ENCODE peak calls at places on chromosome 13, in five cellular contexts. P is stomach, M is HepG2, R is HCT116, W is vagina. B is an unnamed sample.

GRCh38 chr13:40368123-40368891 is 298.1 kb downstream of the FOXO1 start:
- DNase-seq in P (no peak), M (no peak), R (no peak), W (no peak), B (no peak)

GRCh38 chr13:112638157-112638750 is 50.3 kb upstream of the TUBGCP3 start:
- DNase-seq in P (no peak), M (no peak), R (no peak), W (no peak), B (no peak)

GRCh38 chr13:113489549-113490495 is 689 bp downstream of the DCUN1D2 start:
- DNase-seq in P (peak; percentile 38), M (no peak), R (no peak), W (no peak), B (peak; percentile 50)

GRCh38 chr13:94920578-94920977 is 208.2 kb upstream of the SOX21 start:
- DNase-seq in P (no peak), M (no peak), R (no peak), W (no peak), B (no peak)

GRCh38 chr13:35781661-35782060 is 305.2 kb upstream of the MAB21L1 start:
- DNase-seq in P (no peak), M (no peak), R (no peak), W (no peak), B (no peak)

GRCh38 chr13:62094937-62095336 is 679.3 kb upstream of the PCDH20 start:
- DNase-seq in P (no peak), M (no peak), R (no peak), W (no peak), B (no peak)

GRCh38 chr13:36998624-36999041 is 507 bp downstream of the ALG5 start:
- DNase-seq in P (no peak), M (no peak), R (no peak), W (no peak), B (peak; percentile 24)

GRCh38 chr13:50735071-50735470 is 108.4 kb downstream of the DLEU7 start:
- DNase-seq in P (no peak), M (no peak), R (no peak), W (no peak), B (no peak)

GRCh38 chr13:22256111-22256639 is 585.3 kb downstream of the FGF9 start:
- DNase-seq in P (no peak), M (no peak), R (no peak), W (no peak), B (no peak)

GRCh38 chr13:28031220-28031903 is 42.9 kb upstream of the URAD start:
- DNase-seq in P (no peak), M (no peak), R (no peak), W (no peak), B (no peak)

GRCh38 chr13:23979361-23980159 is 82.3 kb upstream of the C1QTNF9B start:
- DNase-seq in P (peak; percentile 73), M (peak; percentile 6), R (no peak), W (no peak), B (peak; percentile 77)

GRCh38 chr13:39952244-39953233 is 297.1 kb downstream of the COG6 start:
- DNase-seq in P (no peak), M (no peak), R (no peak), W (no peak), B (no peak)

GRCh38 chr13:85497652-85498051 is 301.6 kb downstream of the SLITRK6 start:
- DNase-seq in P (no peak), M (no peak), R (no peak), W (no peak), B (no peak)

GRCh38 chr13:72960114-72960513 is 98.7 kb upstream of the KLF5 start:
- DNase-seq in P (no peak), M (no peak), R (no peak), W (no peak), B (no peak)

GRCh38 chr13:112875627-112876026 is 93.4 kb upstream of the MCF2L start:
- DNase-seq in P (no peak), M (no peak), R (no peak), W (no peak), B (no peak)

GRCh38 chr13:91353494-91353893 is 6.0 kb downstream of the MIR17HG start:
- DNase-seq in P (no peak), M (no peak), R (no peak), W (no peak), B (no peak)

GRCh38 chr13:73421310-73421912 is 362.6 kb downstream of the KLF5 start:
- DNase-seq in P (peak; percentile 88), M (no peak), R (peak; percentile 92), W (no peak), B (peak; percentile 68)

GRCh38 chr13:108789476-108789875 is 160.1 kb downstream of the MYO16 start:
- DNase-seq in P (no peak), M (no peak), R (no peak), W (no peak), B (no peak)

GRCh38 chr13:50152224-50152623 is 137.0 kb downstream of the KCNRG start:
- DNase-seq in P (no peak), M (no peak), R (no peak), W (no peak), B (no peak)

GRCh38 chr13:49627831-49628652 is at the start of gene ARL11:
- DNase-seq in P (peak; percentile 56), M (no peak), R (no peak), W (no peak), B (peak; percentile 65)

GRCh38 chr13:106276876-106277275 is 258.6 kb downstream of the EFNB2 start:
- DNase-seq in P (no peak), M (no peak), R (no peak), W (no peak), B (no peak)

GRCh38 chr13:84571264-84571663 is 689.0 kb upstream of the SLITRK1 start:
- DNase-seq in P (no peak), M (no peak), R (no peak), W (no peak), B (no peak)

GRCh38 chr13:76812206-76812882 is 73.9 kb downstream of the KCTD12 start:
- DNase-seq in P (no peak), M (no peak), R (no peak), W (no peak), B (peak; percentile 23)

GRCh38 chr13:20566424-20566916 is 487 bp upstream of the IFT88 start:
- DNase-seq in P (no peak), M (peak; percentile 76), R (peak; percentile 48), W (peak; percentile 90), B (peak; percentile 55)

GRCh38 chr13:77810430-77810829 is 108.2 kb downstream of the EDNRB start:
- DNase-seq in P (no peak), M (no peak), R (peak; percentile 4), W (no peak), B (no peak)

GRCh38 chr13:25686831-25687495 is 315.2 kb downstream of the ATP8A2 start:
- DNase-seq in P (no peak), M (no peak), R (no peak), W (no peak), B (no peak)

GRCh38 chr13:92843549-92843948 is 383.1 kb upstream of the GPC6 start:
- DNase-seq in P (no peak), M (no peak), R (no peak), W (no peak), B (no peak)

GRCh38 chr13:49585220-49586157 is at the start of gene RCBTB1:
- DNase-seq in P (peak; percentile 77), M (peak; percentile 52), R (peak; percentile 18), W (peak; percentile 90), B (peak; percentile 78)

GRCh38 chr13:113045214-113046007 is 60.2 kb upstream of the F7 start:
- DNase-seq in P (no peak), M (no peak), R (no peak), W (no peak), B (no peak)

GRCh38 chr13:45742985-45743384 is 40.9 kb downstream of the CBY2 start:
- DNase-seq in P (no peak), M (no peak), R (no peak), W (no peak), B (no peak)

DNA sequence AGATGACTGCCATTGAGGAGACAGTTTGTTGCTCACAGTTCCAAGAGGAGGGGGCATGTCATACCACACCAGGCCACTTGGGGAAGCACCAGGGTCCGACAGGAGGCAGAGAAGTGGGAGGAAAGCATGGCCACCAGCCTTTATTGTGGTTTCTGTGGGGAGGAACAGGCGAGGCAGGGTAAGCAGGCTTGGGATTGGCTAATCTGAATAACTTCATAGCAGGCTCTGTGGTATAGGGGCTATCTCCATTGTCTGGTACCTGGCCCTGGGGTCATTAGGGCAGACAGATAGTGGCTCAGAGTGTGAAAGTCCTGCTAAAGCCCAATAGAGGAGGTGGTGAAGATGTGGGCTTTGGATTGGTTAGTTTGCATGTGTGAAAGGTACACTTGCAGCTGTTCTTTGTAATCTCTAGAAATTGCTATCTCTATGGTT is 35.5 kb downstream of the CBY2 start:
- DNase-seq in P (no peak), M (no peak), R (peak; percentile 16), W (no peak), B (no peak)
- TF ChIP-seq CTCF in P (no peak), M (peak; percentile 15), R (peak; percentile 58), W (no peak), B (no peak)

DNA sequence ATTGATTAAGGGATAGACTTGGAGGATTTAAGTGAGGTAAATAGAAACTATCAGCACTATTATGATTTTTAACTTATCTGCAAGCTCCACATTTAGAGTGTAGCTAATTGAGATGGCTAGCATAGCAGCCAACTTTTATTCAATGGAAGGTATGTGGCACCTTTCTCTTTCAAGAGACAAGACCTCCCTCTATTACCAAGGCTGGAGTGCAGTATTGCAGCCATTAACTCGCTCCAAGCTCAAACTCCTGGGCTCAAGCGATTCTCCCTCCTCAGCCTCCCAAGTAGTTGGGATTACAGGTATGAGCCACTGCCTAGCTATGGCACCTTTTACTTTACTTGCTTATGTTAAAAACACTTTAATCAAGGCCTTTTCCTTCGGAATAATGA is 8.2 kb downstream of the TPT1 start:
- DNase-seq in P (no peak), M (no peak), R (no peak), W (no peak), B (no peak)
- H3K4me1 ChIP-seq in P (peaks cover 83% of the 10 kb centered on the region), M (peaks cover 93% of the 10 kb centered on the region), R (peaks cover 51% of the 10 kb centered on the region), W (peaks cover 76% of the 10 kb centered on the region), B (peaks cover 34% of the 10 kb centered on the region)

GRCh38 chr13:51804295-51805172 is 571 bp upstream of the DHRS12 start:
- DNase-seq in P (peak; percentile 42), M (no peak), R (no peak), W (no peak), B (no peak)
- TF ChIP-seq POLR2A in P (no peak), M (no peak), R (no peak), W (peak; percentile 29), B (no peak)

DNA sequence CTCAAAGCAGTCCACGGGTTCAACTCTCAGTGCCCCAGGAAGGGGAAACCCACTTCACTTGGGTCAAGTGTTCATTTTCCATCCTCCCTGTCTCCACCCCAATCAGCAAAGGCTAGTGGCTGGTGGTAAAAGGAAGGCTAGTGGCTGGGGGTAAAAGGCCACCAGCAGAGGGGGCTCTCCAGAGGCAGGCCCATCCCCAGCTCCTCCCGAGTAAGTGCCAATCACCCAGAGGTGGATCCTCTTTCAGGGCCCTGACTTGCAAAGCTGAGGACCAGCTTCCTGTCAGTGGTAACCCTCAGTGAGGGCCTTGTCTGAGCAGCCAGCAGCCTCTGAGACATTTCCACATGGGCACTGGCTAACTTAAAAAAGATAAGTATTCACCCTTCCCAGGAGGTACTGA is 22.0 kb upstream of the TPT1 start:
- DNase-seq in P (no peak), M (peak; percentile 25), R (no peak), W (no peak), B (no peak)
- TF ChIP-seq CTCF in P (no peak), M (peak; percentile 60), R (peak; percentile 48), W (no peak), B (no peak)

B was measured in body of pancreas.